ENCODE peak calls at places on chromosome 1, in ten cellular contexts. T, H, J, G, B, V, N, Q, M and O are unnamed samples.

GRCh38 chr1:32764826-32765545 is 52.2 kb downstream of the YARS1 start:
- DNase-seq in T (no peak), H (no peak), J (peak), G (no peak), B (no peak), V (no peak), N (no peak), Q (no peak), M (no peak), O (no peak)

GRCh38 chr1:22053861-22054770 is 1.6 kb downstream of the CDC42 start:
- DNase-seq in T (no peak), H (no peak), J (no peak), G (no peak), B (no peak), V (no peak), N (no peak), Q (no peak), M (no peak), O (no peak)

GRCh38 chr1:46401964-46402626 is 8.0 kb downstream of the FAAH start:
- DNase-seq in T (peak), H (peak), J (no peak), G (peak), B (peak), V (peak), N (peak), Q (peak), M (no peak), O (no peak)

GRCh38 chr1:174726167-174726879 is 273.4 kb upstream of the CACYBP start:
- DNase-seq in T (peak), H (no peak), J (no peak), G (peak), B (no peak), V (no peak), N (peak), Q (no peak), M (no peak), O (no peak)

GRCh38 chr1:30328401-30329262 is 394.8 kb downstream of the MATN1 start:
- DNase-seq in T (no peak), H (no peak), J (no peak), G (no peak), B (no peak), V (no peak), N (no peak), Q (no peak), M (no peak), O (no peak)

GRCh38 chr1:32447469-32448185 is 17.2 kb upstream of the ZBTB8B start:
- DNase-seq in T (peak), H (no peak), J (no peak), G (peak), B (no peak), V (no peak), N (peak), Q (peak), M (no peak), O (no peak)

GRCh38 chr1:205276334-205277065 is 45.0 kb downstream of the NUAK2 start:
- DNase-seq in T (no peak), H (no peak), J (no peak), G (no peak), B (no peak), V (no peak), N (no peak), Q (no peak), M (no peak), O (no peak)

GRCh38 chr1:229121845-229122436 is 149.0 kb upstream of the RAB4A start:
- DNase-seq in T (no peak), H (no peak), J (no peak), G (no peak), B (no peak), V (peak), N (no peak), Q (no peak), M (no peak), O (no peak)

GRCh38 chr1:78334952-78335351 is 155.8 kb upstream of the PTGFR start:
- DNase-seq in T (no peak), H (no peak), J (no peak), G (no peak), B (no peak), V (no peak), N (peak), Q (no peak), M (no peak), O (no peak)

GRCh38 chr1:168636200-168636599 is 59.8 kb downstream of the XCL1 start:
- DNase-seq in T (no peak), H (no peak), J (no peak), G (no peak), B (peak), V (no peak), N (no peak), Q (no peak), M (no peak), O (no peak)

GRCh38 chr1:98929456-98929855 is 75.2 kb downstream of the PLPPR5 start:
- DNase-seq in T (no peak), H (no peak), J (peak), G (no peak), B (no peak), V (no peak), N (no peak), Q (no peak), M (no peak), O (no peak)

GRCh38 chr1:40980453-40981121 is 1.1 kb downstream of the CTPS1 start:
- DNase-seq in T (peak), H (peak), J (peak), G (no peak), B (peak), V (no peak), N (no peak), Q (no peak), M (no peak), O (peak)

GRCh38 chr1:147760481-147761260 is at the start of gene GJA5:
- DNase-seq in T (no peak), H (no peak), J (no peak), G (no peak), B (no peak), V (no peak), N (no peak), Q (no peak), M (no peak), O (no peak)

GRCh38 chr1:115826642-115827041 is 14.3 kb downstream of the NHLH2 start:
- DNase-seq in T (no peak), H (no peak), J (no peak), G (no peak), B (no peak), V (no peak), N (no peak), Q (no peak), M (no peak), O (no peak)

GRCh38 chr1:236211815-236212214 is 69.5 kb downstream of the GPR137B start:
- DNase-seq in T (no peak), H (no peak), J (no peak), G (no peak), B (no peak), V (no peak), N (no peak), Q (no peak), M (no peak), O (no peak)

GRCh38 chr1:205013683-205014367 is 29.2 kb upstream of the CNTN2 start:
- DNase-seq in T (no peak), H (no peak), J (peak), G (no peak), B (peak), V (peak), N (peak), Q (no peak), M (no peak), O (no peak)

GRCh38 chr1:63624911-63625310 is 31.7 kb downstream of the PGM1 start:
- DNase-seq in T (peak), H (no peak), J (no peak), G (no peak), B (no peak), V (no peak), N (peak), Q (peak), M (no peak), O (no peak)

GRCh38 chr1:209497729-209498128 is 85.8 kb upstream of the CAMK1G start:
- DNase-seq in T (no peak), H (no peak), J (no peak), G (no peak), B (no peak), V (no peak), N (no peak), Q (no peak), M (no peak), O (no peak)

GRCh38 chr1:177627148-177627910 is 342.5 kb downstream of the SEC16B start:
- DNase-seq in T (no peak), H (no peak), J (no peak), G (no peak), B (no peak), V (no peak), N (no peak), Q (no peak), M (no peak), O (no peak)

GRCh38 chr1:177632923-177633322 is 336.9 kb downstream of the SEC16B start:
- DNase-seq in T (no peak), H (no peak), J (no peak), G (no peak), B (no peak), V (no peak), N (peak), Q (no peak), M (no peak), O (no peak)

GRCh38 chr1:177629526-177629925 is 340.3 kb downstream of the SEC16B start:
- DNase-seq in T (peak), H (no peak), J (no peak), G (no peak), B (no peak), V (no peak), N (peak), Q (peak), M (no peak), O (no peak)

GRCh38 chr1:177631770-177632169 is 338.1 kb downstream of the SEC16B start:
- DNase-seq in T (no peak), H (no peak), J (no peak), G (no peak), B (no peak), V (no peak), N (no peak), Q (no peak), M (no peak), O (no peak)
- TF ChIP-seq CTCF in T (no peak), H (no peak), J (no peak), G (no peak), B (no peak), V (no peak), N (no peak), Q (no peak), M (no peak), O (no peak)

DNA sequence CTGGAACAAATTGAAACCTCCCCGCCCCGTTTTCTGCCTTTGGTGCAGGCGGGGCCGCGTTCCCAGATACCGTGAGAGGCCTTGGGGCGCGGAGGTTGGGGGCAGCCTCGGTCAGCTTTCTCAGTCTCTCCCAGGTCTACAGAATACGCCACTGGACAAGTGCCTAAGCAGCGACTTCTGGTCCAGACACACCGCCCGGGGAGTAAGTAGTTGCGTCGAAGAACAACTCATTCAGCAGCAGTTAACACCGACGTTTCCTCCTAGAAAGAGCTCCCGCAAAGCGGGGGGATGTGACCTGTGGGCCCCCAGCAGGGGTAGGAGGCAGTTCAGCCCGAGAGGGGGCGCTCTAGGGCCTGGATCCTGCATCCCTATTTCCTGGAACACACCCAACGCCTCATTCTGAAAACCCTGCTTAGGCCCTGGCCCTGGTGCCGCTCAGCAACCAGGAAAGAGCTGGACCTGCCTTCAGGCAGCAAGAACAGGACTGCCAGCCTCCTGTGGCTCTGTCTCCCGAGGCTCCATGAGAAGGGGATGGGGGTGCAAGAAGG is 6.5 kb upstream of the BARHL2 start:
- DNase-seq in T (no peak), H (no peak), J (peak), G (no peak), B (no peak), V (no peak), N (no peak), Q (no peak), M (no peak), O (peak)
- TF ChIP-seq CTCF in T (no peak), H (no peak), J (peak), G (no peak), B (no peak), V (no peak), N (no peak), Q (peak), M (no peak), O (no peak)

DNA sequence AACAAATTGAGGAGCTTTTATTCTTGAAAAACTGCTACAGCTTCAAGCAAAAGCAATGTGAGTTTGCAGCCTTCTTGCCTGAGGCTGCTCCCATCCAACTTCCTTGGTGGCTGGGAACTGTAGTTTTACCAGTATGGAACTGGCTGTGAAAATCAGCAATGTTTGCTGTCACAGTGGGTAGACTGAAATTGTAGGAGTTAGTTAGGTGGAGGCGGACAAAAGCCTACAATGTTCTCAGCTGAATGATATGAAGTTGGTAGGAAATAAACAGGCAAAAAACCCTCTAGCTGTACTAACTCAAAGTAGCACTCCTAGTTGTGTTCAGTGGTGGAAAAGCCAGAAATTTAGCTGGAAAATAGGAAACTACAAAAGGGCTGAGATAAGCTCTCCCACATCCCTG is 18.5 kb downstream of the HAX1 start:
- DNase-seq in T (no peak), H (no peak), J (no peak), G (no peak), B (no peak), V (no peak), N (no peak), Q (no peak), M (no peak), O (no peak)
- TF ChIP-seq CTCF in T (no peak), H (no peak), J (no peak), G (no peak), B (no peak), V (no peak), N (no peak), Q (no peak), M (no peak), O (no peak)

GRCh38 chr1:153968000-153968363 is 280 bp downstream of the CREB3L4 start:
- DNase-seq in T (no peak), H (no peak), J (peak), G (no peak), B (peak), V (no peak), N (no peak), Q (no peak), M (no peak), O (peak)
- TF ChIP-seq CTCF in T (no peak), H (no peak), J (no peak), G (no peak), B (no peak), V (no peak), N (no peak), Q (no peak), M (no peak), O (no peak)

GRCh38 chr1:67298762-67299161 is 8.9 kb upstream of the IL12RB2 start:
- DNase-seq in T (no peak), H (no peak), J (no peak), G (no peak), B (no peak), V (no peak), N (no peak), Q (no peak), M (no peak), O (no peak)
- TF ChIP-seq CTCF in T (no peak), H (no peak), J (no peak), G (no peak), B (no peak), V (no peak), N (no peak), Q (peak), M (no peak), O (no peak)

DNA sequence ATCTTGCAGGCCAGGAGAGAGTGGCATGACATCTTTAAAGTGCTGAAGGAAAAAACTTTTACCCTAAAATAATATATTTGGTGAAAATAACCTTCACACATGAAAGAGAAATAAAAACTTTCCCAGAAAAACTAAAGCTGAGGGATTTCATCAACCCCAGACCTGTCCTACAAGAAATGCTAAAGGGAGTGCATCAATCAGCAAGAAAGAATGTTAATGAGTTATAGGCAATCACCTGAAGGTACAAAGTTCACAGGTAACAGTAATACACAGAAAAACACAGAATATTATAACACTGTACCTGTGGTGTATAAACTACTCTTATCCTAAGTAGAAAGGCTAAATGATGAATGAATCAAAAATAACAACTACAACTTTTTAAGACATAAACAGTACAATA is 249.2 kb upstream of the PKN2 start:
- DNase-seq in T (no peak), H (no peak), J (no peak), G (no peak), B (no peak), V (no peak), N (no peak), Q (no peak), M (no peak), O (no peak)
- TF ChIP-seq CTCF in T (no peak), H (no peak), J (no peak), G (no peak), B (no peak), V (no peak), N (no peak), Q (no peak), M (no peak), O (no peak)

DNA sequence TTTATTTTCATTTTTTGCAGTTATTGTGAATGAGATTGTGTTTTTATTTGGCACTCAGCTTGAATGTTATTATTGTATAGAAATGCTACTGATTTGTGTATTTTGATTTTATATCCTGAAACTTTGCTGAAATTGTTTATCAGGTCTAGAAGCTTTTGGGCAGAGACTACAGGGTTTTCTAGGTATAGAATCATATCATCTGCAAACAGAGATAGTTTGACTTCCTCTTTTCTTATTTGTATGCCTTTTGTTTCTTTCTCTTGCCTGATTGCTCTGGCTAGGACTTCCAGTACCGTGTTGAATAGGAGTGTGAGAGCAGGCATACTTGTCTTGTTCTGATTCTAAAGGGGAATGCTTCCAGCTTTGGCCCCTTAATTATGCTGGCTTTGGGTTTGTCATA is 27.3 kb downstream of the ZNF691 start:
- DNase-seq in T (no peak), H (no peak), J (no peak), G (no peak), B (no peak), V (no peak), N (no peak), Q (no peak), M (no peak), O (no peak)
- TF ChIP-seq CTCF in T (no peak), H (no peak), J (no peak), G (no peak), B (no peak), V (no peak), N (no peak), Q (no peak), M (no peak), O (no peak)

DNA sequence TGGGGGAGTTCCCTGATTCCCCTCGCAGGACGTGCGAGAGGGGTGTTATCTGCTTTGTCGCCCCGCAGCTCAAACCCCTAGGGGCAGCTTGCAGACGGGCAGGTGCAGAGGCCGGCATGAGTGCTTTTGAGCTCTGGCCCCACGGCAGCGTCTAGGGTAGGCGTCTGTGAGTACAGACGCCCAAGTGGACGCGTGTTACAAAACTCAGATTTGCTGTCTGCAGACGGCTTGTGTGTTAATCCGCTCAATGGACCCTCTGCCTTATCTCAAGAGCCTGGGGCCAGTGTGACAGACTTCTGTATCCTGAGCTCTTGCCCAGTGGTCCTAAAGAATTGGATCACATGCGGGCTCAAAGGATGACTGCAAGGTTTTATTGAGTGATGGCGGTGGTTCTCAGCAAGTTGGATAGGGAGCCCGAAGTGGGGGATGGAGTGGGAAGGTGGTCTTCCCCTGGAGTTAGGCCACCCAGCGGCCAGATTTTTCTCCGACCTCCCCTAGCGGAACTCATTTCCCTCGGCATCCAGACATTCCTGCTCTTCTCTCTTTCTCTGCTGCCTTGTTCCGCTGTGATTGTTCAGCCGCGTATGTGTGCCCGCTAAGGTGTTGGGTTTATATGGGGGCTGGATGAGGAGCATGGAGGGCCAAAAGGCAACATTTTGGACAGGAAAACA is 9.4 kb downstream of the CFHR4 start:
- DNase-seq in T (no peak), H (no peak), J (no peak), G (no peak), B (no peak), V (no peak), N (peak), Q (no peak), M (no peak), O (no peak)
- TF ChIP-seq CTCF in T (no peak), H (no peak), J (no peak), G (peak), B (no peak), V (no peak), N (peak), Q (peak), M (no peak), O (no peak)

DNA sequence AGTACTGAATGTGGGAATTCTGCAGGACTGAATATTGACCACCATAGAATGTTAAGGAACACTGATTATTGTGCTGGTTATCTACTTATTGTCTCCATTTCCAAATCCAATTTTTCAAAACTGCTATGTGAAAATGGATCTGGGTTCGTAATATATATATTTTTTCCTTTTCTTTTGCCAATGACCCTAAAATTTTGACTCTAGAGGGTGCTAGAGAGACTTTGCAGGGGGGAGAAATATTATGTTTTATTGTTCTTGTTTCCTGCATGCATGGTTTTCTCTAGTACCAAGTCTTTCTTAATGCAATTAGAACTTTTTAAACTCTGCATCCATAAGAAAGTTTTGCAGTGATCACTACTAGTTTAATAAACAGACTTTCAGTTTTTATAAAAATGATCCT is 1256.9 kb downstream of the BRINP3 start:
- DNase-seq in T (no peak), H (no peak), J (peak), G (no peak), B (no peak), V (no peak), N (peak), Q (no peak), M (no peak), O (no peak)
- TF ChIP-seq CTCF in T (peak), H (no peak), J (peak), G (peak), B (no peak), V (no peak), N (peak), Q (peak), M (no peak), O (no peak)

DNA sequence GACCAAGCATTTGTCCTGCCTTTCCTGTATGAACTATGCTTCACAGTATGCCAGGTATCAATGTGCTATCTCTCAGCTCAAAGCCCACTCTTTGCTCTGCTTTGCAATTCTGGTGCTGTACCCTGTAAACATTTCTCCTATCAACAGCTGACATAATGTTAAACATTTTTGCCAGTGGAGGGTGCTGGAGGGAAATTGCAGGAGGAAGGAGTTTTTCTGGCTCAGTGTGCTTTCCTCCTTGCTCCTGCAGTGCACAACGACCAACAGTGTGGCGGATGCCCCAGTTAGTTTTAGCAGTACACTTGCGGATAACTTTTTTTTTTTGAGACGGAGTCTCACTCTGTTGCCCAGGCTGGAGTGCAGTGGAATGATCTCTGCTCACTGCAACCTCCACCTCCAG is 67.1 kb upstream of the PTGFRN start:
- DNase-seq in T (no peak), H (no peak), J (no peak), G (no peak), B (no peak), V (no peak), N (peak), Q (no peak), M (no peak), O (no peak)
- TF ChIP-seq CTCF in T (peak), H (no peak), J (peak), G (peak), B (no peak), V (no peak), N (peak), Q (peak), M (no peak), O (no peak)